ENCODE peak calls at places on chromosomes 3 and 15, in five cellular contexts. A is right atrium auricular region; Q is spleen; O is CD8-positive, alpha-beta T cell; M is adrenal gland. V is an unnamed sample.
A peak's percentile ranks its signal among the peaks of the same experiment; 100 is the strongest.

GRCh38 chr15:87608238-87609028 is 648.1 kb downstream of the NTRK3 start:
- DNase-seq in M (no peak), Q (no peak), O (no peak), A (no peak), V (no peak)

GRCh38 chr3:127092776-127093175 is 100.2 kb upstream of the PRR23E start:
- DNase-seq in A (no peak), Q (peak; percentile 72), O (no peak), M (no peak), V (no peak)

GRCh38 chr3:51718547-51719412 is 11.9 kb downstream of the GRM2 start:
- DNase-seq in Q (no peak), M (peak; percentile 76), O (no peak), A (no peak), V (no peak)

GRCh38 chr3:32500225-32500624 is 2.4 kb downstream of the CMTM6 start:
- DNase-seq in M (no peak), A (no peak), Q (no peak), O (no peak), V (no peak)

GRCh38 chr3:64143399-64144130 is 81.7 kb downstream of the PRICKLE2 start:
- DNase-seq in M (peak; percentile 55), Q (no peak), O (no peak), A (no peak), V (no peak)

GRCh38 chr15:99305761-99306505 is 54.7 kb downstream of the LRRC28 start:
- DNase-seq in M (peak; percentile 9), Q (no peak), A (peak; percentile 65), O (no peak), V (peak; percentile 68)

GRCh38 chr3:157523814-157524213 is 20.6 kb upstream of the VEPH1 start:
- DNase-seq in A (no peak), Q (no peak), O (no peak), M (no peak), V (no peak)

GRCh38 chr3:170448530-170449110 is 30.0 kb downstream of the CLDN11 start:
- DNase-seq in A (no peak), O (no peak), Q (no peak), M (no peak), V (no peak)

GRCh38 chr15:90018216-90018831 is 17.2 kb downstream of the ZNF710 start:
- DNase-seq in O (no peak), A (no peak), M (no peak), Q (no peak), V (no peak)

GRCh38 chr3:136804164-136804563 is 14.8 kb upstream of the SLC35G2 start:
- DNase-seq in M (no peak), Q (no peak), A (no peak), O (no peak), V (no peak)

GRCh38 chr3:31596176-31596575 is 63.5 kb downstream of the STT3B start:
- DNase-seq in M (no peak), Q (no peak), A (no peak), O (no peak), V (no peak)

GRCh38 chr15:85778107-85778776 is 16.5 kb downstream of the KLHL25 start:
- DNase-seq in M (no peak), Q (no peak), A (no peak), O (no peak), V (no peak)

GRCh38 chr15:31277335-31278055 is 49.1 kb upstream of the KLF13 start:
- DNase-seq in A (no peak), M (no peak), O (no peak), Q (peak; percentile 67), V (no peak)

GRCh38 chr3:184466413-184466960 is 86.6 kb downstream of the CHRD start:
- DNase-seq in M (peak; percentile 86), O (no peak), A (peak; percentile 72), Q (no peak), V (peak; percentile 81)

GRCh38 chr3:31858439-31858838 is 122.6 kb downstream of the OSBPL10 start:
- DNase-seq in O (no peak), Q (no peak), A (no peak), M (no peak), V (no peak)

GRCh38 chr3:2166552-2166951 is 67.9 kb downstream of the CNTN4 start:
- DNase-seq in Q (no peak), M (no peak), A (no peak), O (no peak), V (no peak)

GRCh38 chr3:168096210-168096795 is 579 bp upstream of the GOLIM4 start:
- DNase-seq in Q (peak; percentile 83), M (peak; percentile 80), A (peak; percentile 79), O (no peak), V (peak; percentile 49)

GRCh38 chr15:94040523-94041248 is 190.7 kb upstream of the MCTP2 start:
- DNase-seq in A (no peak), Q (no peak), M (no peak), O (no peak), V (no peak)

GRCh38 chr15:73994419-73994883 is at the start of gene PML:
- DNase-seq in A (peak; percentile 98), M (peak; percentile 98), Q (peak; percentile 99), O (peak; percentile 79), V (peak; percentile 93)

GRCh38 chr15:74399511-74400312 is 32.3 kb upstream of the CYP11A1 start:
- DNase-seq in A (no peak), O (no peak), M (no peak), Q (peak; percentile 86), V (no peak)

GRCh38 chr15:70091649-70092461 is 5.9 kb downstream of the TLE3 start:
- DNase-seq in M (no peak), O (no peak), A (no peak), Q (peak; percentile 37), V (no peak)

GRCh38 chr3:183148056-183148455 is 14.5 kb downstream of the LAMP3 start:
- DNase-seq in Q (no peak), M (no peak), O (no peak), A (no peak), V (no peak)

GRCh38 chr3:120171134-120171863 is 77.1 kb upstream of the GSK3B start:
- DNase-seq in A (no peak), M (no peak), Q (no peak), O (no peak), V (no peak)

GRCh38 chr15:29924750-29925149 is 102.5 kb upstream of the TJP1 start:
- DNase-seq in O (no peak), M (no peak), Q (no peak), A (no peak), V (no peak)

GRCh38 chr15:68310811-68311463 is 33.4 kb downstream of the FEM1B start:
- DNase-seq in A (peak; percentile 51), M (no peak), O (no peak), Q (peak; percentile 41), V (peak; percentile 9)

DNA sequence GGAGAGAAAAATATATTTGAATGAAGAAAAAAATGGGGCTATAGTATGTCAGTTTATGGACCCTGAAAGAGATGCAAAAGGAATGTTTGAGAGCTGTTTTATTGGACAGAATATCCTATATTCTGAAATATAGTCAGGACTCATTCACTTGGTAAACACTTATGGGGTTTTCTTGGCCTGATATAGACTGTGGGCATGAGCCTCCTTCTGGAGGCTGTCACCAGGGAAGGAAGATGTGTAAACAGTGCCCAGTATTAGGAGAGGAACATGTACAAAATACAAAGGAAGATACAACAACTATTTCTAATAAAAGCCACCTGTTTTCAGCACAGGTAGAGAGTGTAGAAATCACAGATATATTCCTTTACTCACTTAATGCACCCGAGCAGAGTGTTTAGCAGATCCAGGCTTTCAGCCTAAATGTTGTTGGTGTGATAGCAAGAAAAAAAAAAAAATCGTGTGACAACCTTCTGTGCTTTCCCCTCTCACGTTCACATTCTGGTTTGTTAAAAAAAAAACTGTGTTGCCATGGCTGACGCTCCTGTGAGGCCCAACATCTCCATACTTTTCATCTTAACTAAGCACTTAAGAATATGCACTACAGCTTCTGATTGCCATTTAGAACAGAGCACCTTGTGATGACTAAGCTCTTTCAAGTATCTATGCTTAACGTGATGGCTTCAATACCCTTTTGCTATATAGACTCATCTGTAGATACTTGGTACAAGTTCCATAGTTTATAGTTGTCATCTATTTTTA is 134.1 kb downstream of the MBNL1 start:
- DNase-seq in O (no peak), M (no peak), Q (no peak), A (no peak), V (no peak)
- H3K27ac ChIP-seq in O (no peak overlapping the region), M (no peak overlapping the region), Q (peak overlapping the region; percentile 91), A (peak overlapping the region; percentile 84), V (no peak overlapping the region)

GRCh38 chr15:67133738-67134576 is 68.6 kb downstream of the SMAD3 start:
- DNase-seq in M (no peak), Q (no peak), A (no peak), O (peak; percentile 37), V (peak; percentile 32)

GRCh38 chr15:67136802-67137201 is 71.4 kb downstream of the SMAD3 start:
- DNase-seq in Q (no peak), O (no peak), A (no peak), M (no peak), V (no peak)

GRCh38 chr15:67137319-67137718 is 71.9 kb downstream of the SMAD3 start:
- DNase-seq in O (no peak), Q (no peak), M (no peak), A (no peak), V (no peak)

GRCh38 chr15:67134577-67135492 is 69.4 kb downstream of the SMAD3 start:
- DNase-seq in Q (no peak), O (no peak), M (no peak), A (no peak), V (peak; percentile 36)

GRCh38 chr15:67135494-67135893 is 70.1 kb downstream of the SMAD3 start:
- DNase-seq in Q (no peak), O (no peak), A (no peak), M (no peak), V (no peak)
- TF ChIP-seq CTCF in Q (no peak), O (no peak), A (no peak), M (no peak), V (no peak)

DNA sequence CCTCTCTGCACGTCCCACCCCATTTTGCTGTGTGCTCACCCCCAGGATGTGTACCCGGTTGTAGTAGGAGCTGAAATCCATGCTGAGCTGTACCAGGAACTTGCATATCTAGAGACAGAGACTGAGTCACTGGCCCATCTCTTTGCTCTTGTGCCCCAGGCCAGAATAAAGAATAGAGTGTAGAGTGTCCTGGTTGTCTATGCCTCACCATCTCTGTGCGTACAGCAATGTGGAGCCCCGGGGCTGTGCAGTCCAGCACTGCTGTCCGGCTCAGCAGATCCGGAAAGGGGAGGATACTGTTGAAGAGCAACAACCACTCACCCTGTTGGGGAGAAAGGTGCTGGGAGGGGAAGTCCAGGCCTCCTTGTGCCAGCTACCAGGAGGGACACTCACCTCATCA is 2.6 kb downstream of the DALRD3 start:
- DNase-seq in Q (no peak), O (no peak), M (no peak), A (no peak), V (no peak)
- H3K4me1 ChIP-seq in Q (peaks cover 34% of the 10 kb centered on the region), O (peaks cover 27% of the 10 kb centered on the region), M (peaks cover 52% of the 10 kb centered on the region), A (peaks cover 48% of the 10 kb centered on the region), V (peaks cover 5% of the 10 kb centered on the region)

GRCh38 chr3:197711973-197712707 is 24.6 kb downstream of the RUBCN start:
- DNase-seq in A (peak; percentile 95), O (peak; percentile 71), M (peak; percentile 97), Q (peak; percentile 91), V (peak; percentile 87)

GRCh38 chr3:197714251-197714650 is 22.5 kb downstream of the RUBCN start:
- DNase-seq in M (no peak), A (no peak), O (no peak), Q (no peak), V (no peak)

GRCh38 chr3:197709135-197709534 is 27.6 kb downstream of the RUBCN start:
- DNase-seq in A (no peak), M (no peak), Q (no peak), O (no peak), V (no peak)

GRCh38 chr3:197718904-197719303 is 17.8 kb downstream of the RUBCN start:
- DNase-seq in M (peak; percentile 59), O (no peak), A (no peak), Q (no peak), V (no peak)

DNA sequence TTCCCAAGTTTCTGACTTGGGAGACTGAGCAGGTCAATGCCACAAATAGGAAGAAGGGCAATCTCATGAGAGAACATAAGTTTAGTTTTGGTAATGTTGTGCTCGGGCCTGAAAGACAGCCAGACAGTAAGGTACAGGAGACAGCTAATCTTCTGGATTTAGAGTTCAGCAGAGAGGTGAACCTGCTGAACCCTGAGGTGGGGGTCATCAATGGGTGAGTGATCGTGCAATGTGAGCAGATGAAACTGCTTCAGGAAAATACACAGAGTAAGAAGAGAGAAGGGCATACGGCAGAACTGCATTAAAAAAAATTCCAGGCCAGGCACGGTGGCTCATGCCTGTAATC is 23.3 kb downstream of the RUBCN start:
- DNase-seq in O (no peak), Q (no peak), M (peak; percentile 55), A (no peak), V (no peak)
- H3K27ac ChIP-seq in O (peak overlapping the region; percentile 59), Q (peak overlapping the region; percentile 85), M (peak overlapping the region; percentile 91), A (peak overlapping the region; percentile 90), V (peak overlapping the region; percentile 83)